ENCODE peak calls at places on chromosome X, in five cellular contexts. E is NCI-H2171 treated with DMSO at 0.1 percent for 48 hours; A is activated CD8-positive, alpha-beta T cell treated with anti-CD3 and anti-CD28 coated beads for 36 hours; W is CD4-positive, alpha-beta T cell; Z is HEK293T. U is an unnamed sample.

GRCh38 chrX:139932077-139932900 is 564 bp downstream of the ATP11C start:
- DNase-seq in W (peak), Z (peak), A (peak), E (peak), U (no peak)

GRCh38 chrX:125736008-125736729 is 416.5 kb downstream of the TEX13C start:
- DNase-seq in A (no peak), E (no peak), W (no peak), Z (no peak), U (no peak)

GRCh38 chrX:131729295-131729694 is 185.4 kb downstream of the OR13H1 start:
- DNase-seq in W (no peak), E (no peak), Z (peak), A (no peak), U (no peak)

GRCh38 chrX:68443155-68443868 is 10.0 kb upstream of the OPHN1 start:
- DNase-seq in Z (no peak), E (no peak), W (no peak), A (peak), U (no peak)

GRCh38 chrX:71253253-71254091 is 468 bp downstream of the ZMYM3 start:
- DNase-seq in Z (peak), W (peak), E (peak), A (peak), U (no peak)

GRCh38 chrX:73446831-73447230 is at the start of gene CDX4:
- DNase-seq in A (no peak), E (no peak), Z (no peak), W (no peak), U (no peak)

GRCh38 chrX:97026406-97026805 is 142.7 kb downstream of the RPA4 start:
- DNase-seq in E (peak), A (no peak), Z (no peak), W (no peak), U (no peak)

GRCh38 chrX:132651411-132652086 is 162.7 kb upstream of the MBNL3 start:
- DNase-seq in A (no peak), W (no peak), E (no peak), Z (peak), U (no peak)

GRCh38 chrX:120251471-120252011 is 929 bp downstream of the ZBTB33 start:
- DNase-seq in Z (peak), E (peak), A (peak), W (peak), U (no peak)

GRCh38 chrX:2188840-2189239 is 311.9 kb downstream of the DHRSX start:
- DNase-seq in W (no peak), E (no peak), A (no peak), Z (no peak), U (no peak)

GRCh38 chrX:128929281-128930057 is 593.8 kb downstream of the SMARCA1 start:
- DNase-seq in A (no peak), W (no peak), Z (no peak), E (no peak), U (no peak)

GRCh38 chrX:118823263-118824172 is at the start of gene ZCCHC12:
- DNase-seq in W (peak), Z (peak), A (peak), E (no peak), U (no peak)

GRCh38 chrX:2572740-2573139 is 72.0 kb upstream of the DHRSX start:
- DNase-seq in E (no peak), Z (no peak), A (no peak), W (no peak), U (no peak)

GRCh38 chrX:109537324-109537665 is 651 bp downstream of the NXT2 start:
- DNase-seq in Z (peak), E (no peak), A (no peak), W (no peak), U (peak)

GRCh38 chrX:94454606-94455005 is 780.6 kb downstream of the FAM133A start:
- DNase-seq in Z (no peak), A (no peak), W (no peak), E (no peak), U (no peak)

GRCh38 chrX:37686348-37686736 is 751 bp downstream of the XK start:
- DNase-seq in Z (no peak), W (no peak), E (no peak), A (no peak), U (no peak)

U was measured in epithelial cell of proximal tubule.